ENCODE peak calls at places on chromosomes 2 and 18, in nine cellular contexts. One of them, this sample, is unnamed.

GRCh38 chr2:107402330-107402729 is 424.4 kb upstream of the RGPD4 start:
- DNase-seq in adrenal gland: no peak
- DNase-seq in SJSA1: no peak
- DNase-seq in tibial artery: no peak
- DNase-seq in spleen: no peak
- DNase-seq in upper lobe of right lung: no peak
- DNase-seq in GM23338: no peak
- DNase-seq in HCT116: no peak
- DNase-seq in neural progenitor cell: no peak
- DNase-seq in this sample: no peak

GRCh38 chr2:105376789-105377231 is 22.0 kb downstream of the FHL2 start:
- DNase-seq in adrenal gland: no peak
- DNase-seq in SJSA1: peak
- DNase-seq in tibial artery: no peak
- DNase-seq in spleen: no peak
- DNase-seq in upper lobe of right lung: no peak
- DNase-seq in GM23338: no peak
- DNase-seq in HCT116: no peak
- DNase-seq in neural progenitor cell: no peak
- DNase-seq in this sample: no peak

GRCh38 chr2:215609089-215610032 is 173.5 kb upstream of the FN1 start:
- DNase-seq in adrenal gland: no peak
- DNase-seq in SJSA1: no peak
- DNase-seq in tibial artery: no peak
- DNase-seq in spleen: no peak
- DNase-seq in upper lobe of right lung: no peak
- DNase-seq in GM23338: no peak
- DNase-seq in HCT116: no peak
- DNase-seq in neural progenitor cell: no peak
- DNase-seq in this sample: no peak

GRCh38 chr2:64595397-64596160 is 58.1 kb downstream of the SERTAD2 start:
- DNase-seq in adrenal gland: no peak
- DNase-seq in SJSA1: no peak
- DNase-seq in tibial artery: no peak
- DNase-seq in spleen: no peak
- DNase-seq in upper lobe of right lung: no peak
- DNase-seq in GM23338: peak
- DNase-seq in HCT116: peak
- DNase-seq in neural progenitor cell: peak
- DNase-seq in this sample: no peak

GRCh38 chr18:32420084-32420483 is 50.6 kb downstream of the GAREM1 start:
- DNase-seq in adrenal gland: no peak
- DNase-seq in SJSA1: no peak
- DNase-seq in tibial artery: no peak
- DNase-seq in spleen: no peak
- DNase-seq in upper lobe of right lung: no peak
- DNase-seq in GM23338: no peak
- DNase-seq in HCT116: no peak
- DNase-seq in neural progenitor cell: no peak
- DNase-seq in this sample: no peak

GRCh38 chr2:240247868-240248820 is 107.7 kb upstream of the OTOS start:
- DNase-seq in adrenal gland: peak
- DNase-seq in SJSA1: peak
- DNase-seq in tibial artery: no peak
- DNase-seq in spleen: peak
- DNase-seq in upper lobe of right lung: no peak
- DNase-seq in GM23338: no peak
- DNase-seq in HCT116: no peak
- DNase-seq in neural progenitor cell: no peak
- DNase-seq in this sample: peak

GRCh38 chr2:30191831-30192271 is 39.5 kb upstream of the LBH start:
- DNase-seq in adrenal gland: no peak
- DNase-seq in SJSA1: no peak
- DNase-seq in tibial artery: no peak
- DNase-seq in spleen: no peak
- DNase-seq in upper lobe of right lung: no peak
- DNase-seq in GM23338: no peak
- DNase-seq in HCT116: no peak
- DNase-seq in neural progenitor cell: no peak
- DNase-seq in this sample: no peak

GRCh38 chr2:130819226-130819914 is 17.3 kb upstream of the ARHGEF4 start:
- DNase-seq in adrenal gland: no peak
- DNase-seq in SJSA1: peak
- DNase-seq in tibial artery: no peak
- DNase-seq in spleen: peak
- DNase-seq in upper lobe of right lung: peak
- DNase-seq in GM23338: no peak
- DNase-seq in HCT116: no peak
- DNase-seq in neural progenitor cell: peak
- DNase-seq in this sample: no peak

GRCh38 chr2:231480781-231481180 is 16.5 kb upstream of the NCL start:
- DNase-seq in adrenal gland: no peak
- DNase-seq in SJSA1: no peak
- DNase-seq in tibial artery: no peak
- DNase-seq in spleen: peak
- DNase-seq in upper lobe of right lung: no peak
- DNase-seq in GM23338: no peak
- DNase-seq in HCT116: no peak
- DNase-seq in neural progenitor cell: no peak
- DNase-seq in this sample: no peak

GRCh38 chr2:231475965-231476364 is 11.7 kb upstream of the NCL start:
- DNase-seq in adrenal gland: no peak
- DNase-seq in SJSA1: no peak
- DNase-seq in tibial artery: no peak
- DNase-seq in spleen: no peak
- DNase-seq in upper lobe of right lung: no peak
- DNase-seq in GM23338: no peak
- DNase-seq in HCT116: no peak
- DNase-seq in neural progenitor cell: no peak
- DNase-seq in this sample: no peak

GRCh38 chr2:231476920-231477319 is 12.6 kb upstream of the NCL start:
- DNase-seq in adrenal gland: no peak
- DNase-seq in SJSA1: no peak
- DNase-seq in tibial artery: no peak
- DNase-seq in spleen: no peak
- DNase-seq in upper lobe of right lung: no peak
- DNase-seq in GM23338: no peak
- DNase-seq in HCT116: no peak
- DNase-seq in neural progenitor cell: no peak
- DNase-seq in this sample: no peak

GRCh38 chr2:231482806-231483391 is 18.6 kb upstream of the NCL start:
- DNase-seq in adrenal gland: peak
- DNase-seq in SJSA1: peak
- DNase-seq in tibial artery: peak
- DNase-seq in spleen: peak
- DNase-seq in upper lobe of right lung: peak
- DNase-seq in GM23338: peak
- DNase-seq in HCT116: no peak
- DNase-seq in neural progenitor cell: peak
- DNase-seq in this sample: peak

DNA sequence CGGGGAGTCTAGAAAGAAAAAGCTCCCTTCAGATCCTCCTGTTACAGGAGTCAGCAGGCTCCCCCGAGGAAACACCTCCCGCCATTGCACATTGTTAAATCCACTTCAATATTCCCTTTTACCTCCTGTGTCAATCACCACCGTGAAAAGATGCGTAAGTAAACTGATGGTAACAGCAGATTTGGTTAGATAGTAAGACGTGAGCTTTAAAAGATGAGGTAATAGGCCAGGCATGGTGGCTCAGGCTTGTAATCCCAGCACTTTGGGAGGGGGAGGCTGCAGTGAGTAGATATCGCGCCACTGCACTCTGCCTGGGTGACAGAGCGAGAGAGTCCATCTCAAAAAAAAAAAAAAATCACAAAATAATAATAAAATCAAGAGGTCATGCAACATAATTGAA is 15.2 kb upstream of the NCL start:
- DNase-seq in adrenal gland: no peak
- DNase-seq in SJSA1: no peak
- DNase-seq in tibial artery: no peak
- DNase-seq in spleen: no peak
- DNase-seq in upper lobe of right lung: no peak
- DNase-seq in GM23338: no peak
- DNase-seq in HCT116: no peak
- DNase-seq in neural progenitor cell: no peak
- DNase-seq in this sample: no peak
- H3K27ac ChIP-seq in adrenal gland: no peak
- H3K27ac ChIP-seq in SJSA1: no peak
- H3K27ac ChIP-seq in tibial artery: no peak
- H3K27ac ChIP-seq in spleen: no peak
- H3K27ac ChIP-seq in upper lobe of right lung: no peak
- H3K27ac ChIP-seq in GM23338: no peak
- H3K27ac ChIP-seq in HCT116: no peak
- H3K27ac ChIP-seq in neural progenitor cell: no peak
- H3K27ac ChIP-seq in this sample: no peak

GRCh38 chr2:169799555-169799954 is 884 bp downstream of the SSB start:
- DNase-seq in adrenal gland: no peak
- DNase-seq in SJSA1: no peak
- DNase-seq in tibial artery: no peak
- DNase-seq in spleen: no peak
- DNase-seq in upper lobe of right lung: no peak
- DNase-seq in GM23338: no peak
- DNase-seq in HCT116: no peak
- DNase-seq in neural progenitor cell: peak
- DNase-seq in this sample: no peak

GRCh38 chr2:169798718-169799495 is at the start of gene SSB:
- DNase-seq in adrenal gland: peak
- DNase-seq in SJSA1: peak
- DNase-seq in tibial artery: peak
- DNase-seq in spleen: peak
- DNase-seq in upper lobe of right lung: peak
- DNase-seq in GM23338: peak
- DNase-seq in HCT116: peak
- DNase-seq in neural progenitor cell: peak
- DNase-seq in this sample: peak

GRCh38 chr2:169797601-169798000 is 1.1 kb upstream of the SSB start:
- DNase-seq in adrenal gland: no peak
- DNase-seq in SJSA1: no peak
- DNase-seq in tibial artery: no peak
- DNase-seq in spleen: no peak
- DNase-seq in upper lobe of right lung: no peak
- DNase-seq in GM23338: peak
- DNase-seq in HCT116: no peak
- DNase-seq in neural progenitor cell: no peak
- DNase-seq in this sample: no peak

GRCh38 chr2:169796441-169796840 is 2.2 kb upstream of the SSB start:
- DNase-seq in adrenal gland: no peak
- DNase-seq in SJSA1: no peak
- DNase-seq in tibial artery: no peak
- DNase-seq in spleen: no peak
- DNase-seq in upper lobe of right lung: no peak
- DNase-seq in GM23338: no peak
- DNase-seq in HCT116: no peak
- DNase-seq in neural progenitor cell: no peak
- DNase-seq in this sample: no peak

GRCh38 chr2:169798397-169798717 is 314 bp upstream of the SSB start:
- DNase-seq in adrenal gland: no peak
- DNase-seq in SJSA1: no peak
- DNase-seq in tibial artery: no peak
- DNase-seq in spleen: no peak
- DNase-seq in upper lobe of right lung: no peak
- DNase-seq in GM23338: no peak
- DNase-seq in HCT116: no peak
- DNase-seq in neural progenitor cell: no peak
- DNase-seq in this sample: no peak
- H3K27ac ChIP-seq in adrenal gland: peak
- H3K27ac ChIP-seq in SJSA1: no peak
- H3K27ac ChIP-seq in tibial artery: peak
- H3K27ac ChIP-seq in spleen: peak
- H3K27ac ChIP-seq in upper lobe of right lung: peak
- H3K27ac ChIP-seq in GM23338: peak
- H3K27ac ChIP-seq in HCT116: peak
- H3K27ac ChIP-seq in neural progenitor cell: no peak
- H3K27ac ChIP-seq in this sample: peak

GRCh38 chr2:168796583-168797285 is 5.7 kb upstream of the NOSTRIN start:
- DNase-seq in adrenal gland: no peak
- DNase-seq in SJSA1: no peak
- DNase-seq in tibial artery: no peak
- DNase-seq in spleen: no peak
- DNase-seq in upper lobe of right lung: no peak
- DNase-seq in GM23338: no peak
- DNase-seq in HCT116: no peak
- DNase-seq in neural progenitor cell: no peak
- DNase-seq in this sample: no peak

GRCh38 chr2:168797286-168797655 is 5.2 kb upstream of the NOSTRIN start:
- DNase-seq in adrenal gland: no peak
- DNase-seq in SJSA1: no peak
- DNase-seq in tibial artery: no peak
- DNase-seq in spleen: no peak
- DNase-seq in upper lobe of right lung: no peak
- DNase-seq in GM23338: no peak
- DNase-seq in HCT116: no peak
- DNase-seq in neural progenitor cell: no peak
- DNase-seq in this sample: no peak

GRCh38 chr2:168798076-168798887 is 4.2 kb upstream of the NOSTRIN start:
- DNase-seq in adrenal gland: no peak
- DNase-seq in SJSA1: no peak
- DNase-seq in tibial artery: no peak
- DNase-seq in spleen: no peak
- DNase-seq in upper lobe of right lung: no peak
- DNase-seq in GM23338: peak
- DNase-seq in HCT116: no peak
- DNase-seq in neural progenitor cell: peak
- DNase-seq in this sample: no peak

GRCh38 chr2:168793596-168793995 is 8.8 kb upstream of the NOSTRIN start:
- DNase-seq in adrenal gland: no peak
- DNase-seq in SJSA1: no peak
- DNase-seq in tibial artery: no peak
- DNase-seq in spleen: no peak
- DNase-seq in upper lobe of right lung: no peak
- DNase-seq in GM23338: no peak
- DNase-seq in HCT116: no peak
- DNase-seq in neural progenitor cell: no peak
- DNase-seq in this sample: no peak

GRCh38 chr2:168796090-168796577 is 6.3 kb upstream of the NOSTRIN start:
- DNase-seq in adrenal gland: no peak
- DNase-seq in SJSA1: no peak
- DNase-seq in tibial artery: no peak
- DNase-seq in spleen: no peak
- DNase-seq in upper lobe of right lung: no peak
- DNase-seq in GM23338: no peak
- DNase-seq in HCT116: no peak
- DNase-seq in neural progenitor cell: no peak
- DNase-seq in this sample: no peak
- H3K27ac ChIP-seq in adrenal gland: peak
- H3K27ac ChIP-seq in SJSA1: no peak
- H3K27ac ChIP-seq in tibial artery: no peak
- H3K27ac ChIP-seq in spleen: peak
- H3K27ac ChIP-seq in upper lobe of right lung: peak
- H3K27ac ChIP-seq in GM23338: no peak
- H3K27ac ChIP-seq in HCT116: no peak
- H3K27ac ChIP-seq in neural progenitor cell: no peak
- H3K27ac ChIP-seq in this sample: peak

DNA sequence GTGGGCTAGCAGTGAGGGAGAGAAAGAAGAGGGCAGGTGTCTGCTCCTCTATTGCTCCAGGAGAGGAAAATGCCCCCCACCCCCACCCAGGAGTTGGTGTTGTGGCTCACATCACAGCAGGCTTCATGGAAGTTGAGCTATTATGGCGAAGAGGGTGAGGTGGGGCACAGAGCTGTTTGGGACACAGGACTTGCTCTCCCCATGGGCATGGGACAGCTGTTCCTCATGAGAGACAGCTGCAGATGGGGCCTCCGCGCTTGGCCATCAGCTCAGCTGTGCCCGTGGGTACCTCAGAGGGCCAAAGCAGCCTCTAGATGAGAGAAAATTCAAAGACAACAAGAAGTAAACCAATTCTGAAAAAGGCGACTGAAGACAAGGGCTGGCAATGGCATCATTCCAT is 136.3 kb downstream of the BCL2 start:
- DNase-seq in adrenal gland: no peak
- DNase-seq in SJSA1: no peak
- DNase-seq in tibial artery: no peak
- DNase-seq in spleen: peak
- DNase-seq in upper lobe of right lung: no peak
- DNase-seq in GM23338: no peak
- DNase-seq in HCT116: no peak
- DNase-seq in neural progenitor cell: no peak
- DNase-seq in this sample: no peak
- H3K27ac ChIP-seq in adrenal gland: no peak
- H3K27ac ChIP-seq in SJSA1: no peak
- H3K27ac ChIP-seq in tibial artery: no peak
- H3K27ac ChIP-seq in spleen: peak
- H3K27ac ChIP-seq in upper lobe of right lung: no peak
- H3K27ac ChIP-seq in GM23338: no peak
- H3K27ac ChIP-seq in HCT116: no peak
- H3K27ac ChIP-seq in neural progenitor cell: no peak
- H3K27ac ChIP-seq in this sample: no peak